ENCODE peak calls at places on chromosome 2, in nine cellular contexts. N is mammary epithelial cell, F is uterus, Y is endothelial cell, X is GM10248, Q is kidney epithelial cell, G is dorsolateral prefrontal cortex, J is lower lobe of right lung, D is ascending aorta. U is an unnamed sample.

GRCh38 chr2:45024600-45025291 is 15.5 kb upstream of the SIX2 start:
- DNase-seq in N (peak), F (no peak), Y (no peak), X (no peak), Q (peak), G (no peak), J (no peak), D (peak), U (no peak)

GRCh38 chr2:128623776-128624424 is 305.2 kb upstream of the HS6ST1 start:
- DNase-seq in N (peak), F (no peak), Y (no peak), X (peak), Q (peak), G (no peak), J (peak), D (no peak), U (no peak)

GRCh38 chr2:26355038-26355995 is 8.7 kb upstream of the ADGRF3 start:
- DNase-seq in N (peak), F (no peak), Y (no peak), X (no peak), Q (peak), G (no peak), J (no peak), D (no peak), U (no peak)

GRCh38 chr2:231239751-231240150 is 41.3 kb downstream of the ARMC9 start:
- DNase-seq in N (no peak), F (no peak), Y (no peak), X (no peak), Q (no peak), G (no peak), J (no peak), D (no peak), U (no peak)

GRCh38 chr2:239598011-239598731 is 197.4 kb upstream of the HDAC4 start:
- DNase-seq in N (no peak), F (peak), Y (no peak), X (no peak), Q (no peak), G (peak), J (peak), D (peak), U (no peak)

GRCh38 chr2:11541693-11542274 is 7.9 kb downstream of the GREB1 start:
- DNase-seq in N (no peak), F (no peak), Y (no peak), X (no peak), Q (no peak), G (no peak), J (no peak), D (no peak), U (no peak)

GRCh38 chr2:52934354-52934898 is 833.2 kb upstream of the CHAC2 start:
- DNase-seq in N (peak), F (no peak), Y (no peak), X (no peak), Q (peak), G (no peak), J (no peak), D (no peak), U (no peak)

GRCh38 chr2:168821992-168822391 is 19.6 kb downstream of the NOSTRIN start:
- DNase-seq in N (no peak), F (no peak), Y (no peak), X (no peak), Q (no peak), G (no peak), J (no peak), D (no peak), U (no peak)

GRCh38 chr2:134250840-134251461 is 2.9 kb upstream of the MGAT5 start:
- DNase-seq in N (no peak), F (no peak), Y (no peak), X (no peak), Q (no peak), G (no peak), J (no peak), D (no peak), U (no peak)

GRCh38 chr2:196233033-196233807 is 61.8 kb upstream of the STK17B start:
- DNase-seq in N (peak), F (no peak), Y (no peak), X (no peak), Q (no peak), G (no peak), J (no peak), D (no peak), U (no peak)

GRCh38 chr2:64629875-64630274 is 23.8 kb downstream of the SERTAD2 start:
- DNase-seq in N (no peak), F (no peak), Y (no peak), X (no peak), Q (no peak), G (no peak), J (no peak), D (no peak), U (no peak)

GRCh38 chr2:53473236-53473635 is 294.4 kb upstream of the CHAC2 start:
- DNase-seq in N (no peak), F (no peak), Y (no peak), X (no peak), Q (no peak), G (no peak), J (no peak), D (no peak), U (no peak)

GRCh38 chr2:848099-848498 is 102.5 kb upstream of the SNTG2 start:
- DNase-seq in N (no peak), F (no peak), Y (no peak), X (no peak), Q (no peak), G (no peak), J (no peak), D (no peak), U (no peak)

GRCh38 chr2:44543773-44544725 is 182.3 kb downstream of the CAMKMT start:
- DNase-seq in N (peak), F (no peak), Y (no peak), X (no peak), Q (peak), G (no peak), J (no peak), D (no peak), U (no peak)

GRCh38 chr2:159155315-159155714 is 131.2 kb downstream of the WDSUB1 start:
- DNase-seq in N (peak), F (no peak), Y (no peak), X (no peak), Q (no peak), G (no peak), J (peak), D (no peak), U (no peak)

GRCh38 chr2:43890855-43891254 is 52.1 kb downstream of the ABCG8 start:
- DNase-seq in N (peak), F (no peak), Y (no peak), X (no peak), Q (no peak), G (no peak), J (no peak), D (no peak), U (no peak)

GRCh38 chr2:216688731-216689360 is 6.5 kb downstream of the IGFBP5 start:
- DNase-seq in N (no peak), F (peak), Y (no peak), X (no peak), Q (no peak), G (no peak), J (no peak), D (no peak), U (no peak)

GRCh38 chr2:191218292-191218898 is 26.8 kb upstream of the MYO1B start:
- DNase-seq in N (peak), F (no peak), Y (peak), X (no peak), Q (no peak), G (no peak), J (no peak), D (no peak), U (peak)

GRCh38 chr2:171878481-171878993 is 15.5 kb downstream of the SLC25A12 start:
- DNase-seq in N (peak), F (no peak), Y (no peak), X (no peak), Q (no peak), G (no peak), J (no peak), D (no peak), U (no peak)

GRCh38 chr2:189580662-189581353 is at the start of gene SLC40A1:
- DNase-seq in N (peak), F (peak), Y (peak), X (peak), Q (no peak), G (peak), J (peak), D (peak), U (peak)

GRCh38 chr2:215728504-215729065 is 284.8 kb downstream of the MREG start:
- DNase-seq in N (peak), F (no peak), Y (no peak), X (peak), Q (no peak), G (no peak), J (peak), D (peak), U (no peak)

GRCh38 chr2:56102866-56103265 is 80.9 kb upstream of the CCDC85A start:
- DNase-seq in N (peak), F (no peak), Y (no peak), X (no peak), Q (no peak), G (no peak), J (no peak), D (no peak), U (no peak)

GRCh38 chr2:41241325-41242000 is 789.6 kb upstream of the SLC8A1 start:
- DNase-seq in N (no peak), F (no peak), Y (no peak), X (no peak), Q (no peak), G (no peak), J (no peak), D (no peak), U (no peak)

GRCh38 chr2:29367986-29368677 is 252.9 kb downstream of the CLIP4 start:
- DNase-seq in N (no peak), F (no peak), Y (no peak), X (no peak), Q (no peak), G (no peak), J (no peak), D (no peak), U (no peak)

GRCh38 chr2:232672581-232672980 is 24.6 kb upstream of the GIGYF2 start:
- DNase-seq in N (no peak), F (no peak), Y (no peak), X (no peak), Q (no peak), G (no peak), J (no peak), D (no peak), U (no peak)

GRCh38 chr2:215619989-215620388 is 184.1 kb upstream of the FN1 start:
- DNase-seq in N (no peak), F (no peak), Y (no peak), X (no peak), Q (no peak), G (peak), J (peak), D (no peak), U (no peak)

GRCh38 chr2:10062931-10063365 is 17.3 kb downstream of the CYS1 start:
- DNase-seq in N (no peak), F (no peak), Y (peak), X (no peak), Q (no peak), G (no peak), J (no peak), D (no peak), U (no peak)

GRCh38 chr2:3774336-3774735 is 71.0 kb downstream of the DCDC2C start:
- DNase-seq in N (no peak), F (no peak), Y (no peak), X (no peak), Q (no peak), G (no peak), J (no peak), D (no peak), U (no peak)
- TF ChIP-seq CTCF in N (no peak), F (no peak), Y (no peak), X (no peak), Q (no peak), G (no peak), J (no peak), D (no peak), U (no peak)

GRCh38 chr2:86706935-86707334 is 13.2 kb upstream of the RMND5A start:
- DNase-seq in N (no peak), F (no peak), Y (no peak), X (no peak), Q (no peak), G (no peak), J (no peak), D (no peak), U (no peak)
- TF ChIP-seq CTCF in N (no peak), F (no peak), Y (no peak), X (no peak), Q (no peak), G (no peak), J (no peak), D (no peak), U (no peak)

GRCh38 chr2:22998368-22998767 is 386.6 kb upstream of the KLHL29 start:
- DNase-seq in N (no peak), F (no peak), Y (no peak), X (no peak), Q (no peak), G (no peak), J (no peak), D (no peak), U (no peak)
- TF ChIP-seq CTCF in N (no peak), F (no peak), Y (no peak), X (no peak), Q (no peak), G (no peak), J (no peak), D (no peak), U (no peak)

GRCh38 chr2:72933207-72933606 is 15.9 kb downstream of the EMX1 start:
- DNase-seq in N (no peak), F (no peak), Y (no peak), X (no peak), Q (no peak), G (peak), J (no peak), D (no peak), U (no peak)

GRCh38 chr2:72935611-72935957 is 18.3 kb downstream of the EMX1 start:
- DNase-seq in N (no peak), F (no peak), Y (no peak), X (no peak), Q (no peak), G (no peak), J (no peak), D (no peak), U (no peak)

GRCh38 chr2:72933646-72934151 is 16.4 kb downstream of the EMX1 start:
- DNase-seq in N (no peak), F (no peak), Y (no peak), X (no peak), Q (no peak), G (peak), J (no peak), D (no peak), U (no peak)

GRCh38 chr2:72936669-72937355 is 19.5 kb downstream of the EMX1 start:
- DNase-seq in N (no peak), F (peak), Y (no peak), X (no peak), Q (no peak), G (peak), J (no peak), D (no peak), U (no peak)

DNA sequence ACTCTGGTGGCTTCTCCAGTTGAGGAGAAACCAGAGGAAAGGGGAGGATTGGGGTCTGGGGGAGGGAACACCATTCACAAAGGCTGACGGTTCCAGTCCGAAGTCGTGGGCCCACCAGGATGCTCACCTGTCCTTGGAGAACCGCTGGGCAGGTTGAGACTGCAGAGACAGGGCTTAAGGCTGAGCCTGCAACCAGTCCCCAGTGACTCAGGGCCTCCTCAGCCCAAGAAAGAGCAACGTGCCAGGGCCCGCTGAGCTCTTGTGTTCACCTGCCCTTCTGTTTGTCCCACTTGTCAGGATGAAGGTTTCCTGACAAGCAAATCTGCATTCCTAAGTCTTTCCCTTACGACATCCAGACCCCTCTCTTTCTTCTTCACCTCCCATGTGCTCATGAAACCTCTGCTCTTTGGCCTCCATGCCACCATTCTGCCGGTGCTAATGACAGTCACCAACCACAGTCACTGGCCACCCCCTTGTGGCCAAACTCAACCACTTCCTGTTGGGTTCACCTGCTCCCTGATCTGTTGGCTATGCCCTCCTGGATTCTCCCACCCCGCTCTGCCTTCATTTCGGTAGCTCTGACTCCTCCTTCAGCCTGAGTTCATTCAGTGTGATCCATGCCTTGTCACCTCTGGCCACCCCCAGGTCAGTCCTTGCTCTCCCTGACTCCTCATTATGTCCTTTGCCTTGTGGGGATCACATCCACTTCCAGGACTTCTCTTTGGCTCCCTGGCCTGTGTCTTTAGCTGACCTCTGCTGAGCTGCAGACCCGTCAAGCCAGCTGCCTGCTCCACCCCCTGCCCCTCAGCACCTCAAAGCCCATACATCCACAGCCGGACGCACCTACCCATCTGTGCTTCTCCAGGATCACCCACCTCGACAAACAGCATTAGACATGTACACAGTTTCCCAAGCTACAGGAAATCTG is 17.6 kb downstream of the EMX1 start:
- DNase-seq in N (peak), F (no peak), Y (no peak), X (peak), Q (no peak), G (peak), J (no peak), D (no peak), U (no peak)
- TF ChIP-seq CTCF in N (peak), F (no peak), Y (peak), X (peak), Q (peak), G (no peak), J (peak), D (no peak), U (no peak)

DNA sequence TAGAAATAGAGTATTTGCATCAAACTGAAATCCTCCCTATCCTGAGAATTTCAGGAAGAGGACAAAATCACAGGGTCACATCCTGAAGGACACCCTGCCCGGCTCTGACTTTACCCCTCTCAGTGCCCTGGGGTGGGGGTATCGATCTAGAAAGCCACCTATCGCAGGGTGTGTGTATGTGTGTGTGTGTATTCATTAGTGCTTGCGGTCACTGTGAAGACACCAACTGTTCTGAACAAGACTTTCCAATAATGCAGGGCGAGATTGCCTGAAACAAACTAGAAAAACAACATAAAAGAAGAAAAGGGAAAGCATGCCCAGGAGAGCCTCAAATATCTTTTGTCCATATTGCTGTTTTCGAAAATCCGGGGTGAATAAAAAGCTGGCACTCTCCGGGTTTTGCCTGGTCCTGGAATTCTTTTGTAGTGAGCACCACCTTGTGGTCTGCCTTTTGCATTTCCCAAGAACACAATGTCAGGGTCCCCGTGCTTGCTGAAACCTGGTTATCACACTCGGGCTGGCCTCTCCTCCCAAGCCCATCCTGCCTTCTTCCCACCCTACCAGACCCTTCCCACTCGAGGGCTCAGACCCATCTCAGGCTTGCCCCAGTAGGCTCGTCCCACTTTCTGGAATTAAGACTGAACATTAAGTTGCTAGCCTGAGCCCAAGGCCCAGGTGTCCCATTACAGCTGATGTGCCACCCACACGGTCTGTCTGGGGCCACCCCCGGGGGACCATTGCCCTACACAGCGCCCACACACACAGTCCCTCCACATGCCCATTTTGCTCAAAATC is 25.0 kb upstream of the COPS8 start:
- DNase-seq in N (peak), F (peak), Y (peak), X (peak), Q (peak), G (no peak), J (no peak), D (no peak), U (peak)
- TF ChIP-seq CTCF in N (peak), F (peak), Y (peak), X (peak), Q (peak), G (peak), J (peak), D (peak), U (peak)

GRCh38 chr2:188132385-188132784 is 159.3 kb upstream of the GULP1 start:
- DNase-seq in N (no peak), F (no peak), Y (no peak), X (no peak), Q (no peak), G (no peak), J (no peak), D (no peak), U (no peak)

GRCh38 chr2:188131281-188131680 is 160.4 kb upstream of the GULP1 start:
- DNase-seq in N (no peak), F (no peak), Y (no peak), X (no peak), Q (no peak), G (no peak), J (no peak), D (no peak), U (no peak)

GRCh38 chr2:188129677-188130076 is 162.0 kb upstream of the GULP1 start:
- DNase-seq in N (no peak), F (no peak), Y (no peak), X (no peak), Q (no peak), G (no peak), J (no peak), D (no peak), U (no peak)

GRCh38 chr2:188134241-188134640 is 157.4 kb upstream of the GULP1 start:
- DNase-seq in N (no peak), F (no peak), Y (no peak), X (no peak), Q (no peak), G (no peak), J (no peak), D (no peak), U (no peak)

DNA sequence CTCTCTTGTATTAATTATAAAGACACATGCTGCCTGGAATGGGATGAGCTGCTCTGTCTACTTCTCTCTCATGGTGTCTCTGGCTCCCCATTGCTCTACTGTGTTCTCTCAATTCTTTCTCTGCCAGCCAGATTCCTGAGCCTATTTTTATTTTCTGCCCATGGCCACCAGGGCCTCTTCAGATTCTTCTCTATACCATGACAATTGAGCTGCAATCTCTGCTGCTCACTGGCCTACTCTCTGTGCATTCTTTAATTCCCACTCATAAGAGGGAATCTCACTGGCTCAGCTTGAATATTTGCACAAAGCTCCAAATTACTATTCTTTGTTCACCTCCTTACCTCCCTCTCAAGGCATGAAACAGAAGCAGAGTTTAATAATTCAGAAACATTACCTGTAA is 161.4 kb upstream of the GULP1 start:
- DNase-seq in N (no peak), F (no peak), Y (no peak), X (no peak), Q (no peak), G (no peak), J (no peak), D (no peak), U (no peak)
- TF ChIP-seq CTCF in N (no peak), F (no peak), Y (no peak), X (no peak), Q (no peak), G (no peak), J (no peak), D (no peak), U (no peak)

GRCh38 chr2:85413592-85414421 is 3.6 kb upstream of the CAPG start:
- DNase-seq in N (peak), F (peak), Y (peak), X (no peak), Q (no peak), G (no peak), J (no peak), D (peak), U (peak)
- TF ChIP-seq CTCF in N (peak), F (no peak), Y (peak), X (no peak), Q (no peak), G (no peak), J (no peak), D (peak), U (no peak)

U was measured in nephron progenitor cell.